ENCODE peak calls at places on chromosome 15, in ten cellular contexts. D, J, R, N, A, H, Q, P, F and Z are unnamed samples.
A peak's percentile ranks its signal among the peaks of the same experiment; 100 is the strongest.

GRCh38 chr15:77519540-77519939 is 98.9 kb downstream of the HMG20A start:
- DNase-seq in D (no peak), F (no peak), P (no peak), Q (no peak), J (no peak), N (peak; percentile 23), H (no peak), A (no peak), R (no peak), Z (no peak)

GRCh38 chr15:73936181-73936580 is 9.9 kb downstream of the LOXL1 start:
- DNase-seq in H (peak; percentile 27), P (no peak), F (no peak), J (no peak), N (peak; percentile 81), Q (no peak), D (peak; percentile 18), A (no peak), R (no peak), Z (no peak)

GRCh38 chr15:84604804-84605203 is 4.0 kb downstream of the ZSCAN2 start:
- DNase-seq in D (no peak), N (no peak), R (no peak), A (peak; percentile 38), H (no peak), Q (no peak), F (no peak), J (no peak), P (no peak), Z (no peak)

GRCh38 chr15:39594056-39594763 is 13.3 kb downstream of the THBS1 start:
- DNase-seq in N (no peak), A (no peak), P (no peak), R (no peak), H (no peak), J (no peak), Q (no peak), F (no peak), D (peak; percentile 46), Z (no peak)

GRCh38 chr15:27492021-27492621 is 521.1 kb downstream of the GABRG3 start:
- DNase-seq in Q (no peak), N (no peak), R (no peak), H (no peak), P (no peak), F (no peak), J (no peak), D (no peak), A (no peak), Z (no peak)

GRCh38 chr15:49380912-49381311 is 42.1 kb upstream of the FGF7 start:
- DNase-seq in J (no peak), F (no peak), P (no peak), Q (no peak), R (no peak), H (no peak), N (peak; percentile 21), A (no peak), D (no peak), Z (peak; percentile 4)

GRCh38 chr15:67820992-67821783 is 4.1 kb upstream of the SKOR1 start:
- DNase-seq in H (no peak), A (no peak), N (peak; percentile 52), D (peak; percentile 69), J (no peak), R (no peak), P (no peak), Q (peak; percentile 23), F (peak; percentile 80), Z (no peak)

GRCh38 chr15:52163321-52164190 is 27.6 kb downstream of the GNB5 start:
- DNase-seq in P (no peak), A (no peak), H (no peak), J (no peak), N (no peak), F (peak; percentile 41), R (no peak), Q (peak; percentile 39), D (no peak), Z (no peak)

GRCh38 chr15:89492111-89492641 is 4.2 kb downstream of the RHCG start:
- DNase-seq in N (no peak), R (no peak), H (no peak), F (peak; percentile 76), J (no peak), A (no peak), D (no peak), Q (peak; percentile 27), P (no peak), Z (no peak)

GRCh38 chr15:101464246-101464998 is 25.1 kb downstream of the PCSK6 start:
- DNase-seq in J (no peak), D (no peak), Q (no peak), R (no peak), P (no peak), N (no peak), A (no peak), H (no peak), F (no peak), Z (no peak)

GRCh38 chr15:51077565-51078153 is 17.0 kb downstream of the TNFAIP8L3 start:
- DNase-seq in J (peak; percentile 46), P (no peak), Q (no peak), H (no peak), R (peak; percentile 9), F (peak; percentile 42), A (peak; percentile 33), N (peak; percentile 83), D (peak; percentile 68), Z (peak; percentile 58)

GRCh38 chr15:79122943-79123342 is 32.4 kb upstream of the RASGRF1 start:
- DNase-seq in N (no peak), H (peak; percentile 77), J (no peak), Q (no peak), R (no peak), F (no peak), P (no peak), A (no peak), D (no peak), Z (no peak)

GRCh38 chr15:85329561-85330421 is 50.6 kb upstream of the AKAP13 start:
- DNase-seq in N (peak; percentile 49), D (peak; percentile 45), F (no peak), R (no peak), Q (peak; percentile 53), H (peak; percentile 62), A (no peak), J (no peak), P (no peak), Z (no peak)

GRCh38 chr15:68258684-68259083 is 18.9 kb upstream of the FEM1B start:
- DNase-seq in P (no peak), N (peak; percentile 43), J (no peak), Q (no peak), A (no peak), D (no peak), F (no peak), H (no peak), R (no peak), Z (no peak)

GRCh38 chr15:25504307-25504706 is 65.5 kb upstream of the UBE3A start:
- DNase-seq in D (no peak), J (peak; percentile 31), H (no peak), P (peak; percentile 13), Q (no peak), F (no peak), N (peak; percentile 7), R (no peak), A (no peak), Z (no peak)

GRCh38 chr15:33860749-33861148 is 107.5 kb upstream of the CHRM5 start:
- DNase-seq in J (no peak), P (no peak), N (peak; percentile 39), Q (no peak), D (no peak), R (no peak), F (no peak), H (no peak), A (no peak), Z (no peak)